ENCODE peak calls at places on chromosomes 16 and 17, in seven cellular contexts. F is HCT116, D is left lung, P is transverse colon, Y is right lobe of liver, E is pancreas, U is colonic mucosa. O is an unnamed sample. For H3K36me3, the result is how much of the 10 kb centered on the place peaks cover.

GRCh38 chr16:30028438-30029093 is 2.5 kb downstream of the TLCD3B start:
- DNase-seq in F (no peak), D (no peak), P (no peak), Y (no peak), E (no peak), U (no peak), O (no peak)

GRCh38 chr16:79500305-79500704 is 100.2 kb downstream of the MAF start:
- DNase-seq in F (no peak), D (no peak), P (no peak), Y (no peak), E (no peak), U (no peak), O (no peak)

GRCh38 chr17:75130632-75131277 is 787 bp downstream of the NT5C start:
- DNase-seq in F (peak), D (peak), P (peak), Y (peak), E (peak), U (peak), O (no peak)

GRCh38 chr16:57525761-57526160 is 10.6 kb downstream of the CCDC102A start:
- DNase-seq in F (no peak), D (no peak), P (no peak), Y (no peak), E (no peak), U (no peak), O (no peak)

GRCh38 chr17:67157732-67158639 is 87.0 kb downstream of the HELZ start:
- DNase-seq in F (peak), D (no peak), P (no peak), Y (no peak), E (no peak), U (no peak), O (no peak)

GRCh38 chr17:35048685-35049379 is 14.7 kb downstream of the RFFL start:
- DNase-seq in F (no peak), D (no peak), P (no peak), Y (no peak), E (no peak), U (no peak), O (no peak)

GRCh38 chr16:49505556-49505955 is 132.0 kb downstream of the C16orf78 start:
- DNase-seq in F (no peak), D (no peak), P (no peak), Y (no peak), E (peak), U (no peak), O (no peak)

GRCh38 chr17:77426676-77427386 is 286.1 kb downstream of the SEC14L1 start:
- DNase-seq in F (no peak), D (no peak), P (no peak), Y (no peak), E (no peak), U (no peak), O (no peak)

GRCh38 chr16:85027968-85028637 is 508 bp downstream of the KIAA0513 start:
- DNase-seq in F (no peak), D (no peak), P (peak), Y (no peak), E (peak), U (peak), O (no peak)

GRCh38 chr16:177981-178676 is 1.6 kb downstream of the HBA1 start:
- DNase-seq in F (no peak), D (no peak), P (no peak), Y (no peak), E (no peak), U (no peak), O (no peak)

GRCh38 chr16:79899316-79900110 is 299.0 kb upstream of the MAF start:
- DNase-seq in F (no peak), D (no peak), P (no peak), Y (no peak), E (no peak), U (no peak), O (no peak)

GRCh38 chr16:2486645-2487516 is 12.0 kb downstream of the TBC1D24 start:
- DNase-seq in F (no peak), D (peak), P (peak), Y (peak), E (peak), U (peak), O (no peak)

GRCh38 chr16:56382901-56383355 is 42.4 kb downstream of the AMFR start:
- DNase-seq in F (no peak), D (no peak), P (no peak), Y (no peak), E (no peak), U (no peak), O (no peak)

GRCh38 chr16:17364319-17365210 is 106.2 kb downstream of the XYLT1 start:
- DNase-seq in F (no peak), D (no peak), P (no peak), Y (no peak), E (no peak), U (no peak), O (peak)

GRCh38 chr16:11602321-11602720 is 15.6 kb upstream of the LITAF start:
- DNase-seq in F (no peak), D (no peak), P (no peak), Y (no peak), E (peak), U (no peak), O (no peak)

GRCh38 chr16:4868573-4868972 is 21.3 kb downstream of the UBN1 start:
- DNase-seq in F (no peak), D (no peak), P (no peak), Y (peak), E (no peak), U (no peak), O (no peak)

GRCh38 chr16:16143038-16143763 is 80.1 kb downstream of the ABCC6 start:
- DNase-seq in F (no peak), D (no peak), P (no peak), Y (no peak), E (no peak), U (no peak), O (no peak)

GRCh38 chr17:34843682-34844081 is 117.6 kb downstream of the CCT6B start:
- DNase-seq in F (no peak), D (no peak), P (no peak), Y (no peak), E (no peak), U (no peak), O (no peak)

GRCh38 chr16:82735176-82735575 is 108.4 kb downstream of the CDH13 start:
- DNase-seq in F (no peak), D (no peak), P (no peak), Y (no peak), E (no peak), U (no peak), O (no peak)

GRCh38 chr16:3732171-3732570 is 14.8 kb upstream of the TRAP1 start:
- DNase-seq in F (no peak), D (no peak), P (no peak), Y (no peak), E (no peak), U (no peak), O (no peak)

GRCh38 chr17:64183815-64184397 is 54.0 kb upstream of the ERN1 start:
- DNase-seq in F (no peak), D (no peak), P (no peak), Y (no peak), E (no peak), U (no peak), O (peak)

GRCh38 chr17:40727447-40728231 is 24.1 kb upstream of the KRT24 start:
- DNase-seq in F (no peak), D (no peak), P (no peak), Y (no peak), E (no peak), U (no peak), O (no peak)

GRCh38 chr16:1778200-1779179 is 3.9 kb downstream of the SPSB3 start:
- DNase-seq in F (no peak), D (no peak), P (peak), Y (peak), E (no peak), U (no peak), O (no peak)

GRCh38 chr16:879461-879861 is 78.9 kb upstream of the GNG13 start:
- DNase-seq in F (no peak), D (peak), P (no peak), Y (no peak), E (peak), U (no peak), O (no peak)

GRCh38 chr16:48810436-48810802 is 200.4 kb upstream of the N4BP1 start:
- DNase-seq in F (no peak), D (no peak), P (no peak), Y (no peak), E (no peak), U (no peak), O (no peak)

GRCh38 chr16:64621616-64622015 is 500.2 kb downstream of the CDH11 start:
- DNase-seq in F (no peak), D (no peak), P (no peak), Y (no peak), E (no peak), U (no peak), O (no peak)

GRCh38 chr16:75099738-75100615 is 16.6 kb downstream of the LDHD start:
- DNase-seq in F (no peak), D (no peak), P (no peak), Y (no peak), E (no peak), U (no peak), O (no peak)

GRCh38 chr17:1843947-1844346 is 14.1 kb downstream of the RPA1 start:
- DNase-seq in F (no peak), D (no peak), P (no peak), Y (no peak), E (no peak), U (no peak), O (no peak)

GRCh38 chr16:12609937-12610699 is 193.6 kb downstream of the CPPED1 start:
- DNase-seq in F (no peak), D (no peak), P (no peak), Y (no peak), E (no peak), U (no peak), O (no peak)

GRCh38 chr17:28151001-28151400 is 108.5 kb downstream of the NLK start:
- DNase-seq in F (no peak), D (no peak), P (no peak), Y (no peak), E (no peak), U (no peak), O (no peak)

GRCh38 chr17:38918129-38918913 is 7.1 kb upstream of the LASP1NB start:
- DNase-seq in F (no peak), D (no peak), P (no peak), Y (peak), E (peak), U (no peak), O (no peak)

GRCh38 chr17:11122908-11123307 is 118.1 kb upstream of the SHISA6 start:
- DNase-seq in F (no peak), D (no peak), P (peak), Y (peak), E (no peak), U (no peak), O (no peak)

GRCh38 chr17:61875804-61876203 is 12.5 kb upstream of the BRIP1 start:
- DNase-seq in F (no peak), D (no peak), P (no peak), Y (no peak), E (no peak), U (no peak), O (no peak)

GRCh38 chr17:61874075-61874474 is 10.7 kb upstream of the BRIP1 start:
- DNase-seq in F (no peak), D (no peak), P (no peak), Y (no peak), E (no peak), U (no peak), O (no peak)

GRCh38 chr17:61872099-61872498 is 8.8 kb upstream of the BRIP1 start:
- DNase-seq in F (no peak), D (no peak), P (no peak), Y (no peak), E (no peak), U (no peak), O (no peak)

GRCh38 chr17:61877837-61878236 is 14.5 kb upstream of the BRIP1 start:
- DNase-seq in F (no peak), D (no peak), P (no peak), Y (no peak), E (no peak), U (no peak), O (no peak)

GRCh38 chr17:61875285-61875684 is 12.0 kb upstream of the BRIP1 start:
- DNase-seq in F (no peak), D (no peak), P (no peak), Y (no peak), E (no peak), U (no peak), O (no peak)
- H3K36me3 ChIP-seq in F (under half), D (under half), P (under half), Y (under half), E (under half), U (under half), O (under half)

GRCh38 chr17:8630802-8631553 is 453 bp upstream of the MYH10 start:
- DNase-seq in F (peak), D (peak), P (peak), Y (peak), E (peak), U (peak), O (peak)
- TF ChIP-seq CTCF in F (no peak), D (no peak), P (peak), Y (peak), E (no peak), U (no peak), O (no peak)

DNA sequence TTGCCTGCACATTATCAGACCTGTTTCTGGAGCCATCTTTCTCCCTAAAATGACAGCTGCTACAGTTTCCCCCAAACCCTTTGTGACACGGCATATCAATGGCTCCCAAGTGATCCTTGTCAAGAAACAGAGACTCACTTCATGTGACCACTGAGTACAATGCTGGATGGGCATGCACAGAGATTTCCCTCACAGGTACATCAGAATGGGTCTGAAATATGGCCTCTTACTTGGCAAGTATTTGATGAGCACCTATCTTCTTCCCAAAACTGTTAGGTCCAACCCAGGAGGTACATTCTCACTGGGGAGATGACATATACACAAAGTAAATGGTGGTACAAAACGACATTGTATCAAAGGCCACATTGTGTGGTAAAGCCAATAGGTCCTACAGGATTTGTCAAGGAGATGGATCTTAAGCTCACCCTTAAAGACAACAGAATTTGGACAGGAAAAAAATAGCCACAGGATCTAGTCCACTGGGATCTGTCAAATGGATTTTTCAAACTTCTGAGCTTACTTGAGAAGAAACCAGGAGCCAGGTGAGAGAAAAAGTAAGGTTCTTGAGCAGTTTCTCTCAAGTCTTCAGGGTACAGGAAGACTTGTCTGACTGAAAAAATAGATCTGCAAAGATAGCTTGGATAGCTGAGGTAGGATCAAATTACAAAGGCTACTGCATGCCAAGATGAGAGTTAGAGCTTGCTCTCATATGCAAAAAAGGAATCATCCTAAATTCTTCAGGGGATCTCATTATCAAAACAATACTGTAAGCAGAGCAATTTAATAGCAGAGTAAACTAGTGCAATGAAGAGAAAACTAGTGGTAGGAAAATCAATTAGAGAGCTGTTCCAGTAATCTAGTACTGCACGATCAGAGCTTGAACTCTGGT is 28.8 kb downstream of the RNF43 start:
- DNase-seq in F (no peak), D (no peak), P (no peak), Y (no peak), E (no peak), U (no peak), O (no peak)
- H3K4me3 ChIP-seq in F (peak), D (no peak), P (no peak), Y (no peak), E (no peak), U (no peak), O (no peak)

DNA sequence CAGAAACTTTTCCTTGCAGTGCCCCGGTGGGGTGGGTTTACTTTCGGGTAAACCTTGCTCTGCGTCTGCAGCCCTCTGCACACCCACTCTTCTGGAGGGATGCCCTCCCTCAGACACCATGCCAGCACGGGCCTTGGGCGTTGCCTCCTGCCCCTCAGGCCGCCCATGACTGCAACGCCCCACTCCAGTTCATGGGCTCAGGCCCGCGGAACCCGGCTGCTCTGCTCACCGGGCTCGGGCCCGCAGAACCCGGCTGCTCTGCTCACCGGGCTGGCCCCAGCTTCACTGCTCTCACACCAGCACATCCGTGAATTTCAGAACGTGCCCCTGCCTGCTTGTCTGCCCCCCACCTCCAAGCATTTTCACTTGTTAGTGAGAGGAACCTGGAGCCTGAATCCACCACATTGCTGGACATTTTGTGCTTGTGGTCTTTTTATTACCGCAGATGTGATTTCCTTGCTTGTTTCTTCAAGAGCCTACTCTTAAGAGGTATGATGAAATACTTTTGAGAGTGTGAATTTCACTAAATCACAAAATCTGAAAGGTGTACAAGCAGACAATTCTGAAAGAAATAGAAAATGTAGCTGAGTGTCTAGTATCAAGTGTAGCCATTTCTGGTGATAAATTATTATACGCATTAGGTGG is 130.9 kb downstream of the RPTOR start:
- DNase-seq in F (no peak), D (no peak), P (no peak), Y (no peak), E (no peak), U (no peak), O (no peak)
- H3K36me3 ChIP-seq in F (under half), D (under half), P (under half), Y (under half), E (under half), U (under half), O (under half)

DNA sequence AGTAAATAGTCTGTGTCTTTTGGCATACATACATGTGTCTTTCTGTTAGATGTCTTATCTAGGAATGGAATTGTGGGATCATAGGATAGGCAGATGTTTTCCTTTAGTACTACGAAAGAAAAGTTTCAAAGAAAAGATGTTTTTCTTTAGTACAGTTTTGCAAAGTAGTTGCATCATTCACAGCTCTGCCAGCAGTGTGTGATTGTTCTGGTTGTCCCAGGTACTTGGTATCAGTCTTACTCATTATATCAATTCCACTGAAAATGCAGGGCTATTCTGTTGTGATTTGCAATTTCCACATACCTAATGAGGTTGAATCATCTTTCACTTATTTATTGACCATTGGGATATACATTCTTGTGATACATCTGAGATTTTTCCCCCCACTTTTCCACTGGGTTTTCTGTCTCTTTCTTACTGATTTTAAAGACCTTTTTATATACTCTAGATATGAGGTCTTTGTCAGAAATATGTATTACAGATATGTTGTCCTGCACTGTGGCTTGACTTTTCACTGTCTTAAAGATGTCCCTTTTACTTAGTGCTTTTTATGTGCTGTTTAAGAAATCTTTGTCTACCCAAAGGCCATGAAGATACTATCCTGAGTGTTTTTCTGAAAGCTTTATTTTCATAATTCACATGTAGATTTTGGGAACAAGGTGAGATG is 173.4 kb downstream of the MRTFB start:
- DNase-seq in F (no peak), D (no peak), P (no peak), Y (no peak), E (no peak), U (no peak), O (no peak)
- TF ChIP-seq CTCF in F (no peak), D (no peak), P (no peak), Y (no peak), E (no peak), U (no peak), O (no peak)

DNA sequence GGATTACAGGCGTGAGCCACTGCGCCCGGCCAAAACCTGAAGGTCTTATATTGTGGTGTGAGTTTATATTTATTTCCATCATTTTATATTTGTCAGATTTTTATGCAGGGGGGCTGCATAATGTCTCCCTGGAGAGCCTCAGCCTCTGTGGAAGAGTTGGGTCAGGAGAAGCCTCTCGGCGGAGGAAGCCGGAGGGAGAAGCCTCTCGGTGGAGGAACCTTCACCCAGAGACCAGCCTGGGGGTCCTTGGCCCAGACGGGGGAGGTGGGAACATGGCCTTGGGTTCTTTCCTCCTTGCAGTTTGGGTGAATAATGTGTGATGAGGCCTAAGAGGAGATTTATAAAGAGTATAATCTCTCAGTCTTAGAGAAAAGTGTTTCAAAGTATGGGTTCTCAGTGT is 22.4 kb upstream of the ZNF750 start:
- DNase-seq in F (no peak), D (no peak), P (no peak), Y (no peak), E (peak), U (no peak), O (no peak)
- H3K4me3 ChIP-seq in F (no peak), D (no peak), P (no peak), Y (no peak), E (no peak), U (no peak), O (no peak)